ENCODE peak calls at places on chromosomes 4 and X, in six cellular contexts. X, A, E, V, F and N are unnamed samples.

GRCh38 chr4:97074531-97074930 is 1068.7 kb downstream of the STPG2 start:
- DNase-seq in X (no peak), A (no peak), E (no peak), V (no peak), F (no peak), N (no peak)

GRCh38 chrX:154365052-154365600 is 9.3 kb downstream of the FLNA start:
- DNase-seq in X (no peak), A (no peak), E (no peak), V (no peak), F (no peak), N (no peak)

GRCh38 chr4:1339489-1339888 is 7.5 kb upstream of the UVSSA start:
- DNase-seq in X (no peak), A (no peak), E (no peak), V (no peak), F (no peak), N (no peak)

GRCh38 chr4:153585021-153585420 is 99.1 kb upstream of the TLR2 start:
- DNase-seq in X (no peak), A (no peak), E (no peak), V (no peak), F (no peak), N (no peak)

GRCh38 chr4:139749313-139749712 is 83.7 kb downstream of the MGST2 start:
- DNase-seq in X (no peak), A (no peak), E (no peak), V (no peak), F (no peak), N (no peak)

GRCh38 chrX:117510453-117510852 is 606.2 kb downstream of the KLHL13 start:
- DNase-seq in X (no peak), A (no peak), E (no peak), V (no peak), F (no peak), N (no peak)

GRCh38 chrX:134732152-134732551 is 73.9 kb upstream of the PLAC1 start:
- DNase-seq in X (no peak), A (no peak), E (no peak), V (no peak), F (no peak), N (no peak)

GRCh38 chrX:42567268-42567667 is 210.7 kb downstream of the PPP1R2C start:
- DNase-seq in X (peak), A (no peak), E (no peak), V (no peak), F (no peak), N (no peak)

GRCh38 chr4:185803015-185803414 is 9.0 kb downstream of the SORBS2 start:
- DNase-seq in X (peak), A (no peak), E (no peak), V (no peak), F (no peak), N (no peak)

GRCh38 chr4:121277194-121278105 is 103.4 kb downstream of the QRFPR start:
- DNase-seq in X (peak), A (no peak), E (peak), V (no peak), F (peak), N (peak)

GRCh38 chrX:16839852-16840460 is 30.2 kb downstream of the RBBP7 start:
- DNase-seq in X (peak), A (no peak), E (peak), V (no peak), F (no peak), N (peak)

GRCh38 chr4:99062120-99062519 is 26.5 kb downstream of the ADH5 start:
- DNase-seq in X (no peak), A (no peak), E (no peak), V (no peak), F (no peak), N (no peak)

GRCh38 chrX:150450519-150451177 is 87.5 kb downstream of the MAMLD1 start:
- DNase-seq in X (no peak), A (no peak), E (peak), V (no peak), F (no peak), N (no peak)

GRCh38 chrX:153609917-153610833 is 11.2 kb upstream of the CCNQ start:
- DNase-seq in X (peak), A (peak), E (peak), V (peak), F (peak), N (peak)

GRCh38 chr4:141248029-141248428 is 27.3 kb downstream of the ZNF330 start:
- DNase-seq in X (peak), A (no peak), E (no peak), V (no peak), F (no peak), N (peak)

GRCh38 chr4:123399638-123400358 is 3.2 kb downstream of the SPRY1 start:
- DNase-seq in X (peak), A (no peak), E (peak), V (no peak), F (no peak), N (no peak)
- TF ChIP-seq CTCF in X (no peak), A (no peak), E (no peak), V (no peak), F (no peak), N (no peak)

GRCh38 chr4:48767055-48767454 is 13.0 kb downstream of the FRYL start:
- DNase-seq in X (no peak), A (no peak), E (no peak), V (no peak), F (no peak), N (no peak)
- TF ChIP-seq CTCF in X (peak), A (no peak), E (peak), V (no peak), F (no peak), N (peak)

GRCh38 chrX:8813036-8813435 is 11.9 kb upstream of the FAM9A start:
- DNase-seq in X (no peak), A (no peak), E (no peak), V (no peak), F (no peak), N (no peak)

GRCh38 chrX:8811611-8812010 is 10.4 kb upstream of the FAM9A start:
- DNase-seq in X (no peak), A (no peak), E (no peak), V (no peak), F (no peak), N (no peak)

GRCh38 chrX:8820910-8821527 is 19.8 kb upstream of the FAM9A start:
- DNase-seq in X (no peak), A (no peak), E (no peak), V (no peak), F (no peak), N (no peak)

DNA sequence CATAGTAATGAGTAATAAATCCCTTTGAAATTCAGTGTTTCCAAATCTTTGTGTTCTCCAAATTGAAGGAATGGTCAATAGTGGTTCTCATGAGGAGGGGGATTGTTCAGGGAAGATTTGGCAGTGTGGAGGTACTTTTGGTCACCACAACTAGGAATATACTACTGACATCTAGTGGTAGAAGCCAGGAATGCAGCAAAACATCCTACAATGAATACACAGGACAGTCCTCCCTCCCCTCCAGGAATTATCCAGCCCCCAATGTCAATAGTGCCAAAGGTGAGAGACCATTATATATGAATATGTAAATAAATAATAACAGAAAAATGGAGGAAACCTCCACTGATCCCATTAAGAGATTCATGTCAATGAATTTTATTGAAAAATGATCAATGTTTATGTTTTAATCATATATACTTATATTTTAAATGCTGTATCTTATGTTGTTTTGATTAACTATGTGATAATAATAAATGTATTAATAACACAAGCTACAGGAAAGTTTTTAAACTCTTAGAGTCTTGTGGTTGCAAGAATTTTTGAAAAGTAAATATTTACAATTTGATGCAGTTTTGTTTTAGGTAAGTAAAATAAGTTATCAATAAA is 14.4 kb upstream of the FAM9A start:
- DNase-seq in X (peak), A (peak), E (peak), V (no peak), F (no peak), N (peak)
- TF ChIP-seq CTCF in X (peak), A (peak), E (peak), V (peak), F (peak), N (peak)

DNA sequence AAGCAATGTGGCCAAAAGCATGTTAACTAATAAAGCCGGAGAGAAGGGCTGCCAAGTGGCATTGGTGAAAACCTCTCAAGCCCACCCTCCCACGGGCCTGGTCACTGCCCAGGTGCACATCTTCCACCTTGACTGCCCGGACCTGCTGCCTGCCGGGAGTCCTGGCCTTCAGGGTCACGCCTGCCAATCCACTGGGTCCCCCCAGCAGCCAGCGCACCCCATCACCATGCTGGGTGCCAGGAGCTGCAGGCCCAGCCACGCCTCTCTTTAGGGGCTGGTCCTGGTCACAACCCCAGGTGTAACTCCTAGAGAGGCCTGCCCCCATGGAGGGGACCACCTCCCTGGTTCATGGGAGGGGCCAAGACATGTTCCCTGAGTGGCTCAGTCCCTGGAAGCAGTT is 66.4 kb downstream of the PSAPL1 start:
- DNase-seq in X (no peak), A (no peak), E (no peak), V (no peak), F (no peak), N (no peak)
- TF ChIP-seq CTCF in X (no peak), A (no peak), E (no peak), V (no peak), F (no peak), N (no peak)